ENCODE peak calls at places on chromosome 17, in nine cellular contexts. G is NCI-H345, Z is DMS 273 treated with DMSO at 0.1 percent for 48 hours, M is activated T-helper 1 cell treated with Interleukin-2 at 50 U/mL for 16 hours, Y is endothelial cell, H is neuronal stem cell, C is NCI-H1048, X is PC-3, L is RPMI8226. Q is an unnamed sample.

GRCh38 chr17:72266099-72266852 is 145.5 kb downstream of the SOX9 start:
- DNase-seq in Y (no peak), G (peak), C (no peak), Z (no peak), L (no peak), M (no peak), X (no peak), H (no peak), Q (no peak)

GRCh38 chr17:53137919-53138318 is 684.8 kb upstream of the KIF2B start:
- DNase-seq in C (no peak), L (no peak), M (no peak), H (no peak), G (no peak), Z (peak), Y (no peak), X (no peak), Q (no peak)

GRCh38 chr17:62188713-62189112 is 123.6 kb upstream of the MED13 start:
- DNase-seq in C (peak), Y (no peak), Z (no peak), X (peak), L (no peak), M (no peak), H (no peak), G (no peak), Q (no peak)

GRCh38 chr17:34581446-34582184 is 2.2 kb downstream of the TMEM132E start:
- DNase-seq in X (no peak), C (no peak), H (no peak), L (no peak), Y (peak), Z (no peak), M (no peak), G (peak), Q (no peak)

GRCh38 chr17:40818343-40818732 is 4.1 kb downstream of the KRT10 start:
- DNase-seq in Z (no peak), H (no peak), L (no peak), X (no peak), G (no peak), M (no peak), C (no peak), Y (no peak), Q (no peak)

GRCh38 chr17:73007447-73007846 is 85.0 kb downstream of the SLC39A11 start:
- DNase-seq in Z (no peak), H (no peak), Y (no peak), X (no peak), L (no peak), G (no peak), C (no peak), M (no peak), Q (no peak)

GRCh38 chr17:74549343-74549742 is 3.4 kb upstream of the CD300C start:
- DNase-seq in Y (no peak), X (no peak), C (no peak), M (no peak), H (no peak), Z (no peak), L (no peak), G (no peak), Q (no peak)

GRCh38 chr17:55527520-55528118 is 16.4 kb upstream of the SMIM36 start:
- DNase-seq in M (no peak), Y (peak), X (peak), G (peak), L (peak), H (peak), C (no peak), Z (no peak), Q (peak)

GRCh38 chr17:77318491-77319210 is 177.9 kb downstream of the SEC14L1 start:
- DNase-seq in Y (no peak), C (no peak), M (no peak), Z (no peak), H (no peak), L (peak), X (no peak), G (no peak), Q (no peak)

GRCh38 chr17:50064253-50064991 is 8.5 kb downstream of the ITGA3 start:
- DNase-seq in C (no peak), Y (no peak), L (no peak), H (no peak), M (no peak), Z (no peak), X (peak), G (no peak), Q (peak)

GRCh38 chr17:8210761-8211458 is 535 bp upstream of the AURKB start:
- DNase-seq in L (no peak), X (no peak), Y (no peak), H (no peak), M (no peak), C (no peak), G (no peak), Z (no peak), Q (no peak)

GRCh38 chr17:2372180-2372579 is 28.7 kb downstream of the MNT start:
- DNase-seq in Z (no peak), X (no peak), H (no peak), Y (no peak), M (no peak), G (no peak), L (no peak), C (no peak), Q (no peak)

GRCh38 chr17:41932821-41933389 is 2.5 kb downstream of the ODAD4 start:
- DNase-seq in Y (no peak), X (no peak), G (no peak), H (no peak), C (no peak), M (no peak), Z (no peak), L (peak), Q (no peak)

GRCh38 chr17:45740553-45741330 is 43.4 kb upstream of the CRHR1 start:
- DNase-seq in C (peak), Z (peak), L (peak), H (peak), Y (peak), X (peak), G (peak), M (no peak), Q (peak)

GRCh38 chr17:80069886-80070177 is 31.5 kb upstream of the GAA start:
- DNase-seq in Z (no peak), L (no peak), C (no peak), X (no peak), M (no peak), H (no peak), G (no peak), Y (no peak), Q (no peak)

GRCh38 chr17:1009411-1010085 is 12.6 kb downstream of the TIMM22 start:
- DNase-seq in X (no peak), M (no peak), C (no peak), H (no peak), Y (no peak), Z (no peak), G (no peak), L (no peak), Q (no peak)

GRCh38 chr17:46983782-46984181 is 4.7 kb upstream of the RPRML start:
- DNase-seq in G (no peak), H (no peak), L (no peak), M (no peak), C (no peak), Z (no peak), X (no peak), Y (no peak), Q (no peak)

GRCh38 chr17:75118307-75118706 is 8.5 kb downstream of the ARMC7 start:
- DNase-seq in L (no peak), G (no peak), C (no peak), Y (no peak), X (no peak), Z (no peak), H (no peak), M (no peak), Q (no peak)

GRCh38 chr17:43410557-43411368 is 12.0 kb downstream of the ARL4D start:
- DNase-seq in Z (no peak), G (no peak), L (no peak), Y (no peak), X (no peak), H (no peak), M (no peak), C (no peak), Q (no peak)

GRCh38 chr17:9401434-9401833 is 174.2 kb downstream of the STX8 start:
- DNase-seq in M (no peak), Z (no peak), H (no peak), C (no peak), Y (no peak), X (peak), L (no peak), G (no peak), Q (no peak)

GRCh38 chr17:62807812-62808575 is at the start of gene MARCHF10:
- DNase-seq in X (peak), G (peak), L (peak), Z (no peak), C (no peak), Y (peak), M (no peak), H (peak), Q (no peak)